ENCODE peak calls at places on chromosomes 1 and 21, in six cellular contexts. One of them, this sample, is unnamed.

GRCh38 chr1:217562229-217562878 is 68.5 kb downstream of the GPATCH2 start:
- DNase-seq in CD8-positive, alpha-beta memory T cell: no peak
- DNase-seq in AG10803: peak; percentile 90
- DNase-seq in Right ventricle myocardium superior: no peak
- DNase-seq in stimulated activated CD8-positive, alpha-beta memory T cell treated with anti-CD3 and anti-CD28 coated beads, Interleukin-4, amount 100 ng/mL, for 4 hours: no peak
- DNase-seq in activated CD8-positive, alpha-beta T cell treated with anti-CD3 and anti-CD28 coated beads for 36 hours: no peak
- DNase-seq in this sample: no peak

GRCh38 chr1:26171084-26172072 is at the start of gene ZNF593OS:
- DNase-seq in CD8-positive, alpha-beta memory T cell: no peak
- DNase-seq in AG10803: no peak
- DNase-seq in Right ventricle myocardium superior: no peak
- DNase-seq in stimulated activated CD8-positive, alpha-beta memory T cell treated with anti-CD3 and anti-CD28 coated beads, Interleukin-4, amount 100 ng/mL, for 4 hours: no peak
- DNase-seq in activated CD8-positive, alpha-beta T cell treated with anti-CD3 and anti-CD28 coated beads for 36 hours: no peak
- DNase-seq in this sample: no peak

GRCh38 chr1:59058681-59059441 is 238.0 kb upstream of the FGGY start:
- DNase-seq in CD8-positive, alpha-beta memory T cell: no peak
- DNase-seq in AG10803: no peak
- DNase-seq in Right ventricle myocardium superior: no peak
- DNase-seq in stimulated activated CD8-positive, alpha-beta memory T cell treated with anti-CD3 and anti-CD28 coated beads, Interleukin-4, amount 100 ng/mL, for 4 hours: no peak
- DNase-seq in activated CD8-positive, alpha-beta T cell treated with anti-CD3 and anti-CD28 coated beads for 36 hours: no peak
- DNase-seq in this sample: no peak

GRCh38 chr1:234647245-234647644 is 37.3 kb upstream of the IRF2BP2 start:
- DNase-seq in CD8-positive, alpha-beta memory T cell: no peak
- DNase-seq in AG10803: no peak
- DNase-seq in Right ventricle myocardium superior: no peak
- DNase-seq in stimulated activated CD8-positive, alpha-beta memory T cell treated with anti-CD3 and anti-CD28 coated beads, Interleukin-4, amount 100 ng/mL, for 4 hours: no peak
- DNase-seq in activated CD8-positive, alpha-beta T cell treated with anti-CD3 and anti-CD28 coated beads for 36 hours: no peak
- DNase-seq in this sample: peak; percentile 34

GRCh38 chr1:47179988-47180563 is 9.8 kb downstream of the PDZK1IP1 start:
- DNase-seq in CD8-positive, alpha-beta memory T cell: no peak
- DNase-seq in AG10803: no peak
- DNase-seq in Right ventricle myocardium superior: no peak
- DNase-seq in stimulated activated CD8-positive, alpha-beta memory T cell treated with anti-CD3 and anti-CD28 coated beads, Interleukin-4, amount 100 ng/mL, for 4 hours: no peak
- DNase-seq in activated CD8-positive, alpha-beta T cell treated with anti-CD3 and anti-CD28 coated beads for 36 hours: no peak
- DNase-seq in this sample: no peak

GRCh38 chr1:202143011-202143767 is 1.3 kb downstream of the ARL8A start:
- DNase-seq in CD8-positive, alpha-beta memory T cell: peak; percentile 27
- DNase-seq in AG10803: no peak
- DNase-seq in Right ventricle myocardium superior: peak; percentile 64
- DNase-seq in stimulated activated CD8-positive, alpha-beta memory T cell treated with anti-CD3 and anti-CD28 coated beads, Interleukin-4, amount 100 ng/mL, for 4 hours: no peak
- DNase-seq in activated CD8-positive, alpha-beta T cell treated with anti-CD3 and anti-CD28 coated beads for 36 hours: peak; percentile 41
- DNase-seq in this sample: peak; percentile 36

GRCh38 chr21:44509539-44509938 is 30.5 kb downstream of the KRTAP10-1 start:
- DNase-seq in CD8-positive, alpha-beta memory T cell: no peak
- DNase-seq in AG10803: peak; percentile 7
- DNase-seq in Right ventricle myocardium superior: peak; percentile 85
- DNase-seq in stimulated activated CD8-positive, alpha-beta memory T cell treated with anti-CD3 and anti-CD28 coated beads, Interleukin-4, amount 100 ng/mL, for 4 hours: no peak
- DNase-seq in activated CD8-positive, alpha-beta T cell treated with anti-CD3 and anti-CD28 coated beads for 36 hours: no peak
- DNase-seq in this sample: peak; percentile 18

GRCh38 chr1:22930235-22930912 is 42.3 kb downstream of the LACTBL1 start:
- DNase-seq in CD8-positive, alpha-beta memory T cell: no peak
- DNase-seq in AG10803: peak; percentile 17
- DNase-seq in Right ventricle myocardium superior: peak; percentile 56
- DNase-seq in stimulated activated CD8-positive, alpha-beta memory T cell treated with anti-CD3 and anti-CD28 coated beads, Interleukin-4, amount 100 ng/mL, for 4 hours: no peak
- DNase-seq in activated CD8-positive, alpha-beta T cell treated with anti-CD3 and anti-CD28 coated beads for 36 hours: peak; percentile 46
- DNase-seq in this sample: peak; percentile 40

GRCh38 chr1:38292969-38293368 is 246.4 kb upstream of the POU3F1 start:
- DNase-seq in CD8-positive, alpha-beta memory T cell: no peak
- DNase-seq in AG10803: no peak
- DNase-seq in Right ventricle myocardium superior: no peak
- DNase-seq in stimulated activated CD8-positive, alpha-beta memory T cell treated with anti-CD3 and anti-CD28 coated beads, Interleukin-4, amount 100 ng/mL, for 4 hours: no peak
- DNase-seq in activated CD8-positive, alpha-beta T cell treated with anti-CD3 and anti-CD28 coated beads for 36 hours: no peak
- DNase-seq in this sample: no peak

GRCh38 chr1:111238056-111238795 is 10.7 kb downstream of the CHI3L2 start:
- DNase-seq in CD8-positive, alpha-beta memory T cell: no peak
- DNase-seq in AG10803: no peak
- DNase-seq in Right ventricle myocardium superior: no peak
- DNase-seq in stimulated activated CD8-positive, alpha-beta memory T cell treated with anti-CD3 and anti-CD28 coated beads, Interleukin-4, amount 100 ng/mL, for 4 hours: no peak
- DNase-seq in activated CD8-positive, alpha-beta T cell treated with anti-CD3 and anti-CD28 coated beads for 36 hours: no peak
- DNase-seq in this sample: no peak

GRCh38 chr1:157113631-157114030 is 14.0 kb upstream of the ETV3L start:
- DNase-seq in CD8-positive, alpha-beta memory T cell: no peak
- DNase-seq in AG10803: no peak
- DNase-seq in Right ventricle myocardium superior: no peak
- DNase-seq in stimulated activated CD8-positive, alpha-beta memory T cell treated with anti-CD3 and anti-CD28 coated beads, Interleukin-4, amount 100 ng/mL, for 4 hours: no peak
- DNase-seq in activated CD8-positive, alpha-beta T cell treated with anti-CD3 and anti-CD28 coated beads for 36 hours: no peak
- DNase-seq in this sample: no peak

GRCh38 chr1:21069549-21069948 is 107.1 kb downstream of the EIF4G3 start:
- DNase-seq in CD8-positive, alpha-beta memory T cell: no peak
- DNase-seq in AG10803: peak; percentile 90
- DNase-seq in Right ventricle myocardium superior: no peak
- DNase-seq in stimulated activated CD8-positive, alpha-beta memory T cell treated with anti-CD3 and anti-CD28 coated beads, Interleukin-4, amount 100 ng/mL, for 4 hours: no peak
- DNase-seq in activated CD8-positive, alpha-beta T cell treated with anti-CD3 and anti-CD28 coated beads for 36 hours: no peak
- DNase-seq in this sample: no peak

GRCh38 chr1:93575586-93576271 is 105.9 kb downstream of the BCAR3 start:
- DNase-seq in CD8-positive, alpha-beta memory T cell: no peak
- DNase-seq in AG10803: peak; percentile 32
- DNase-seq in Right ventricle myocardium superior: no peak
- DNase-seq in stimulated activated CD8-positive, alpha-beta memory T cell treated with anti-CD3 and anti-CD28 coated beads, Interleukin-4, amount 100 ng/mL, for 4 hours: no peak
- DNase-seq in activated CD8-positive, alpha-beta T cell treated with anti-CD3 and anti-CD28 coated beads for 36 hours: no peak
- DNase-seq in this sample: no peak

GRCh38 chr1:111323231-111323630 is 32.6 kb downstream of the CHIA start:
- DNase-seq in CD8-positive, alpha-beta memory T cell: no peak
- DNase-seq in AG10803: no peak
- DNase-seq in Right ventricle myocardium superior: no peak
- DNase-seq in stimulated activated CD8-positive, alpha-beta memory T cell treated with anti-CD3 and anti-CD28 coated beads, Interleukin-4, amount 100 ng/mL, for 4 hours: no peak
- DNase-seq in activated CD8-positive, alpha-beta T cell treated with anti-CD3 and anti-CD28 coated beads for 36 hours: no peak
- DNase-seq in this sample: no peak

This sample was measured in GM12865.